ENCODE peak calls at places on chromosomes 16 and 17, in eight cellular contexts. V, R, I, M, K, Z, J and B are unnamed samples.

GRCh38 chr16:69469807-69470561 is 45.6 kb downstream of the CYB5B start:
- DNase-seq in V (no peak), R (no peak), I (no peak), M (no peak), K (no peak), Z (no peak), J (no peak), B (no peak)

GRCh38 chr16:48383877-48384304 is 1.3 kb downstream of the SIAH1 start:
- DNase-seq in V (no peak), R (no peak), I (peak), M (no peak), K (no peak), Z (no peak), J (no peak), B (no peak)

GRCh38 chr16:31082368-31083045 is 6.2 kb downstream of the PRSS53 start:
- DNase-seq in V (no peak), R (no peak), I (no peak), M (no peak), K (no peak), Z (peak), J (no peak), B (no peak)

GRCh38 chr17:45435481-45435880 is 2.8 kb upstream of the ARHGAP27 start:
- DNase-seq in V (no peak), R (no peak), I (no peak), M (no peak), K (no peak), Z (no peak), J (no peak), B (no peak)

GRCh38 chr16:61131447-61131846 is 904.8 kb downstream of the CDH8 start:
- DNase-seq in V (no peak), R (no peak), I (no peak), M (no peak), K (no peak), Z (no peak), J (no peak), B (no peak)

GRCh38 chr17:81160306-81160705 is 5.0 kb upstream of the PVALEF start:
- DNase-seq in V (no peak), R (no peak), I (no peak), M (no peak), K (no peak), Z (no peak), J (no peak), B (no peak)

GRCh38 chr17:32503251-32504165 is 16.7 kb downstream of the CDK5R1 start:
- DNase-seq in V (no peak), R (no peak), I (no peak), M (no peak), K (no peak), Z (no peak), J (no peak), B (no peak)

GRCh38 chr17:82269138-82269881 is 4.2 kb downstream of the CSNK1D start:
- DNase-seq in V (no peak), R (no peak), I (no peak), M (no peak), K (no peak), Z (no peak), J (no peak), B (no peak)

GRCh38 chr17:9206160-9206988 is 185.1 kb downstream of the NTN1 start:
- DNase-seq in V (no peak), R (no peak), I (no peak), M (peak), K (no peak), Z (no peak), J (no peak), B (no peak)

GRCh38 chr17:30208214-30208613 is 27.3 kb downstream of the SLC6A4 start:
- DNase-seq in V (no peak), R (no peak), I (no peak), M (no peak), K (no peak), Z (no peak), J (no peak), B (no peak)

GRCh38 chr16:56931253-56931768 is 631 bp upstream of the HERPUD1 start:
- DNase-seq in V (no peak), R (peak), I (no peak), M (no peak), K (no peak), Z (peak), J (peak), B (peak)

GRCh38 chr17:76714336-76714735 is 3.6 kb upstream of the MXRA7 start:
- DNase-seq in V (no peak), R (no peak), I (no peak), M (no peak), K (no peak), Z (no peak), J (no peak), B (no peak)

GRCh38 chr17:6823011-6823442 is 8.5 kb downstream of the TEKT1 start:
- DNase-seq in V (no peak), R (no peak), I (no peak), M (no peak), K (no peak), Z (no peak), J (no peak), B (no peak)

GRCh38 chr16:12317856-12318591 is 341.5 kb downstream of the SNX29 start:
- DNase-seq in V (no peak), R (no peak), I (no peak), M (no peak), K (no peak), Z (no peak), J (no peak), B (no peak)
- TF ChIP-seq POLR2AphosphoS5 in V (no peak), R (no peak), I (no peak), M (no peak), K (no peak), Z (no peak), J (no peak), B (no peak)

GRCh38 chr17:66564992-66565465 is 262.6 kb downstream of the PRKCA start:
- DNase-seq in V (no peak), R (no peak), I (peak), M (no peak), K (no peak), Z (no peak), J (no peak), B (peak)
- TF ChIP-seq POLR2AphosphoS5 in V (no peak), R (no peak), I (no peak), M (no peak), K (no peak), Z (no peak), J (no peak), B (no peak)

GRCh38 chr17:16488572-16488997 is 3.4 kb downstream of the LRRC75A start:
- DNase-seq in V (no peak), R (peak), I (no peak), M (no peak), K (no peak), Z (no peak), J (no peak), B (no peak)
- TF ChIP-seq POLR2AphosphoS5 in V (no peak), R (peak), I (no peak), M (no peak), K (no peak), Z (no peak), J (no peak), B (no peak)

GRCh38 chr17:1423456-1424135 is 23.6 kb upstream of the YWHAE start:
- DNase-seq in V (no peak), R (no peak), I (no peak), M (no peak), K (no peak), Z (no peak), J (no peak), B (no peak)

GRCh38 chr17:1420163-1420562 is 20.1 kb upstream of the YWHAE start:
- DNase-seq in V (no peak), R (no peak), I (no peak), M (no peak), K (no peak), Z (no peak), J (no peak), B (no peak)

GRCh38 chr17:1420981-1421380 is 21.0 kb upstream of the YWHAE start:
- DNase-seq in V (no peak), R (no peak), I (no peak), M (no peak), K (no peak), Z (no peak), J (no peak), B (no peak)

GRCh38 chr17:1421470-1421869 is 21.4 kb upstream of the YWHAE start:
- DNase-seq in V (no peak), R (no peak), I (no peak), M (no peak), K (no peak), Z (no peak), J (no peak), B (no peak)

DNA sequence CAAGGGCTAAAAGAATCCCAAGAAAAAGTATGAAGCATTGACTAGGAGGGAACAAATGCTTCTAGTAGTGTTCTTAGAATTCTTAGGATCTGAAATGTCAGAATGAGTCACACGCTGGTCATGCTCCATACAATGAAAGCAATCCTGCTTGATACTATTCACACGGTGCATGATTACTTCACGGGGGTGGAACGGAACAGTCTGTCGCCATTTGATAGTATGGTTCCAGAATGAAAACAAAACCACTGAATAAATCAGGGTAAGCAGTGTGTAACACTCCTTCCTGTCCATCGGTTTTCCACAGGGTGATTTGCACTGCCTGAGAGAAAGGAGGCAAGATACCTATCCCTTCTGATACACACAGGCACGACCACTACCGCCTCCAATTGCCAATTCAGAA is 22.9 kb upstream of the YWHAE start:
- DNase-seq in V (no peak), R (no peak), I (no peak), M (no peak), K (peak), Z (no peak), J (no peak), B (no peak)
- TF ChIP-seq POLR2AphosphoS5 in V (no peak), R (peak), I (no peak), M (no peak), K (no peak), Z (no peak), J (no peak), B (peak)

DNA sequence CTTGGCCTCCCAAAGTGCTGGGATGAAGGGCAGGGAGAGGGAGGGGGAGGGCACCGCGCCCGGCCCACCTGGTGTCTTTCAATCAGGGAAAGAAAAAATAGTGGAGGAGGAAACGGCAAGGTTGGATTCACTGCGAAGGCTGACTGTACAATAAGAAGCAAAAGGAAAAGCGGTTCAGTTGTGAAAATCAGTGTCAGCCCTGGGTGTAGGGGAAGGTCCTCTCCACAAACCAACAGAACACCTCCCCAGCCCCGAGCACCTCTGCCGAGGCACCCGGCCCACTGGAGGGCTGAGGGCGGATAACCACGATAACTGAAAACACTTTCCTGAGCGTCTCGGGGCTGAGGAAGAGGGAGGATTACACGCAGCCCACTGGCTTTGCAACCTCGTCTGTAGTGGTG is 1.4 kb upstream of the SPG7 start:
- DNase-seq in V (no peak), R (no peak), I (no peak), M (no peak), K (no peak), Z (no peak), J (no peak), B (no peak)
- TF ChIP-seq POLR2AphosphoS5 in V (no peak), R (no peak), I (no peak), M (no peak), K (no peak), Z (no peak), J (no peak), B (no peak)

GRCh38 chr17:20935740-20936139 is 107.1 kb downstream of the USP22 start:
- DNase-seq in V (no peak), R (no peak), I (no peak), M (no peak), K (peak), Z (no peak), J (no peak), B (no peak)
- TF ChIP-seq POLR2AphosphoS5 in V (no peak), R (no peak), I (no peak), M (no peak), K (no peak), Z (no peak), J (no peak), B (peak)

GRCh38 chr16:29901607-29901945 is 1.3 kb downstream of the ASPHD1 start:
- DNase-seq in V (no peak), R (no peak), I (no peak), M (no peak), K (no peak), Z (no peak), J (no peak), B (no peak)

GRCh38 chr16:29900888-29901606 is 759 bp downstream of the ASPHD1 start:
- DNase-seq in V (no peak), R (peak), I (no peak), M (no peak), K (no peak), Z (no peak), J (no peak), B (no peak)

GRCh38 chr16:29899516-29900101 is at the start of gene SEZ6L2:
- DNase-seq in V (peak), R (peak), I (peak), M (peak), K (peak), Z (no peak), J (peak), B (no peak)

GRCh38 chr16:29898786-29899515 is 399 bp downstream of the SEZ6L2 start:
- DNase-seq in V (no peak), R (peak), I (no peak), M (no peak), K (no peak), Z (no peak), J (no peak), B (no peak)

DNA sequence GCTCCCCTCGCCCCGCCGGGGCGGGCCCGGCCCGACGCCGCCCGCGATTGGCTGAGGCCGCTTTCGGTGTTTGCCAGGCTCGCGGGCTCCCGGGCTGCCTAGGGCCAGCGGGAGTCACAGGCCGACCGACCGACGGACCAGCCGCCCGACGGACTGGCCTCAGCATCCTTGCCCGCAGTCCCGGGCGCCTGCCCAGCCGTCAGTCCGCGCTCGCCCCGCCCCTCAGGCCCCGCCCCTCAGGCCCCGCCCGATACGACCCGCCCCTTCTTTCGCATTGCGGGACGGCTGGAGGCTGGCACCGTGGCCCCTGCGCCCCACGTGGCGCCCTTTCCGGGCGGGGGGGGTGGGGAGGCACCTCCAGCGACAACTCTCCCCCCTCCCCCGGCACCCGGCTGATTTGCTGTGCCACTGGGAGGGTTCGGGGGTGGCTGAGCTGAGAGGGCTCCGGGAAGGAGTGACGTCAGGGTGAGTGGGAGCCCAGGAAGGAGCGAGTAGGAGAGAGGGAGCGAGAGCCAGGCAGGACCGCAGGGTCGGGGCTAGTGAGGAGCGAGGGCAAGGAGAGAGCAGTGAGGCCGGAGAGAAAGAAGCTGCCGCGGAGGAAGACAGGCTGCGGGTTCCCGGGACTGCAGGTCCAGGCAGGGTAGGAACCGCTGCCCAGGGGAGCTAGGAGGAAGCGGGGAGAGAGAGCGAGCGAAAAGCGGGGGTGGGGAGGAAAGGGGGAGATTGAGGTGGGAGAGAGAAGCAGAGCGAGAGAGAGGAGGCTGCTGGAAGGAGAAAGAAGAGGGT is at the start of gene ASPHD1:
- DNase-seq in V (peak), R (peak), I (peak), M (no peak), K (peak), Z (peak), J (peak), B (no peak)
- TF ChIP-seq POLR2AphosphoS5 in V (no peak), R (peak), I (peak), M (no peak), K (peak), Z (no peak), J (no peak), B (no peak)

GRCh38 chr16:85332175-85332574 is 219.9 kb upstream of the CIBAR2 start:
- DNase-seq in V (no peak), R (no peak), I (no peak), M (no peak), K (no peak), Z (no peak), J (no peak), B (no peak)
- TF ChIP-seq POLR2AphosphoS5 in V (no peak), R (no peak), I (no peak), M (no peak), K (no peak), Z (no peak), J (no peak), B (no peak)